ENCODE peak calls at places on chromosome 16, in five cellular contexts. V is NCI-H1092, Z is heart left ventricle, A is SHP77, B is pancreas. L is an unnamed sample.

GRCh38 chr16:58510776-58511628 is 4.3 kb upstream of the SETD6 start:
- DNase-seq in B (peak), V (no peak), Z (peak), A (no peak), L (no peak)

GRCh38 chr16:49048557-49048956 is 233.1 kb downstream of the CBLN1 start:
- DNase-seq in Z (no peak), A (no peak), V (no peak), B (no peak), L (no peak)

GRCh38 chr16:546909-547770 is 13.1 kb upstream of the PRR35 start:
- DNase-seq in A (no peak), Z (peak), B (no peak), V (no peak), L (peak)

GRCh38 chr16:56203052-56203451 is 11.8 kb downstream of the GNAO1 start:
- DNase-seq in Z (no peak), A (no peak), B (no peak), V (no peak), L (no peak)

GRCh38 chr16:29810699-29811169 is 1.3 kb upstream of the PRRT2 start:
- DNase-seq in Z (no peak), V (no peak), A (no peak), B (peak), L (peak)

GRCh38 chr16:85338989-85339388 is 226.7 kb upstream of the CIBAR2 start:
- DNase-seq in Z (no peak), V (no peak), A (no peak), B (no peak), L (no peak)

GRCh38 chr16:23171234-23171948 is 11.2 kb upstream of the SCNN1G start:
- DNase-seq in V (no peak), B (no peak), Z (no peak), A (no peak), L (no peak)

GRCh38 chr16:3674513-3675295 is 20.2 kb downstream of the DNASE1 start:
- DNase-seq in A (no peak), B (peak), V (no peak), Z (no peak), L (no peak)

L was measured in SK-N-DZ.